ENCODE peak calls at places on chromosomes 12 and 14, in nine cellular contexts. I is cardiac muscle cell; N is activated effector memory CD4-positive, alpha-beta T cell treated with anti-CD3 and anti-CD28 coated beads, Interleukin-2, amount 50 U/mL, for 16 hours; G is activated CD4-positive, CD25-positive, alpha-beta regulatory T cell treated with anti-CD3 and anti-CD28 coated beads, Interleukin-2, amount 50 U/mL, for 16 hours; E is MCF 10A; T is H9; S is NCI-H1092; L is neural crest cell; F is NCI-H1105. H is an unnamed sample.

GRCh38 chr12:1907652-1908611 is 10.5 kb downstream of the CACNA2D4 start:
- DNase-seq in I (no peak), N (peak), G (no peak), E (no peak), T (peak), S (no peak), L (no peak), F (no peak), H (peak)

GRCh38 chr12:106147956-106148355 is 9.2 kb upstream of the NUAK1 start:
- DNase-seq in I (no peak), N (no peak), G (no peak), E (no peak), T (peak), S (peak), L (no peak), F (peak), H (no peak)

GRCh38 chr14:99260652-99261551 is 11.1 kb downstream of the BCL11B start:
- DNase-seq in I (no peak), N (peak), G (peak), E (no peak), T (no peak), S (no peak), L (no peak), F (no peak), H (no peak)

GRCh38 chr12:48940181-48940580 is 14.9 kb upstream of the FKBP11 start:
- DNase-seq in I (no peak), N (no peak), G (no peak), E (no peak), T (no peak), S (no peak), L (no peak), F (no peak), H (no peak)

GRCh38 chr14:51458563-51458955 is 193.2 kb upstream of the FRMD6 start:
- DNase-seq in I (no peak), N (no peak), G (no peak), E (peak), T (no peak), S (no peak), L (no peak), F (no peak), H (no peak)

GRCh38 chr12:106090586-106091411 is 48.0 kb downstream of the NUAK1 start:
- DNase-seq in I (no peak), N (no peak), G (no peak), E (peak), T (no peak), S (no peak), L (no peak), F (no peak), H (no peak)

GRCh38 chr12:123078531-123079123 is 72.3 kb downstream of the PITPNM2 start:
- DNase-seq in I (no peak), N (no peak), G (no peak), E (no peak), T (no peak), S (no peak), L (no peak), F (no peak), H (no peak)

GRCh38 chr14:106622200-106622745 is 1095.9 kb downstream of the TMEM121 start:
- DNase-seq in I (no peak), N (no peak), G (no peak), E (no peak), T (no peak), S (no peak), L (no peak), F (no peak), H (no peak)

GRCh38 chr12:88896958-88897357 is 316.7 kb upstream of the KITLG start:
- DNase-seq in I (no peak), N (no peak), G (no peak), E (no peak), T (no peak), S (no peak), L (no peak), F (no peak), H (no peak)

GRCh38 chr12:10718279-10718821 is 4.8 kb downstream of the YBX3 start:
- DNase-seq in I (peak), N (no peak), G (no peak), E (peak), T (no peak), S (no peak), L (no peak), F (no peak), H (no peak)

GRCh38 chr12:22658214-22658613 is 33.2 kb downstream of the ETNK1 start:
- DNase-seq in I (peak), N (no peak), G (no peak), E (peak), T (no peak), S (no peak), L (no peak), F (no peak), H (no peak)